ENCODE peak calls at places on chromosomes 11 and 22, in four cellular contexts. K is SK-N-SH, G is K562, N is GM12878. C is an unnamed sample.

GRCh38 chr11:2709429-2709828 is 9.6 kb upstream of the KCNQ1OT1 start:
- DNase-seq in K (no peak), G (no peak), N (no peak), C (no peak)

GRCh38 chr11:8652140-8652539 is 30.3 kb downstream of the TRIM66 start:
- DNase-seq in K (no peak), G (no peak), N (no peak), C (no peak)

GRCh38 chr11:112150517-112150916 is 13.4 kb downstream of the IL18 start:
- DNase-seq in K (no peak), G (no peak), N (no peak), C (no peak)

GRCh38 chr11:88307749-88308425 is 29.6 kb downstream of the CTSC start:
- DNase-seq in K (no peak), G (no peak), N (peak), C (no peak)

GRCh38 chr11:121297872-121298271 is 5.3 kb downstream of the SC5D start:
- DNase-seq in K (no peak), G (no peak), N (no peak), C (no peak)

GRCh38 chr11:125162743-125163142 is 1.8 kb upstream of the PKNOX2 start:
- DNase-seq in K (no peak), G (no peak), N (no peak), C (no peak)

GRCh38 chr11:75656044-75656726 is 12.7 kb downstream of the MAP6 start:
- DNase-seq in K (no peak), G (no peak), N (no peak), C (peak)

GRCh38 chr22:50014053-50014501 is 1.5 kb upstream of the IL17REL start:
- DNase-seq in K (peak), G (no peak), N (no peak), C (no peak)

GRCh38 chr11:110870816-110871522 is 158.7 kb upstream of the ARHGAP20 start:
- DNase-seq in K (no peak), G (no peak), N (no peak), C (no peak)

GRCh38 chr11:91997178-91997577 is 227.4 kb upstream of the FAT3 start:
- DNase-seq in K (no peak), G (no peak), N (no peak), C (no peak)

GRCh38 chr22:48567213-48567975 is 1260.3 kb downstream of the BRD1 start:
- DNase-seq in K (peak), G (no peak), N (no peak), C (no peak)

GRCh38 chr11:117885777-117886176 is 9.3 kb upstream of the FXYD6 start:
- DNase-seq in K (no peak), G (no peak), N (no peak), C (peak)

GRCh38 chr11:64268687-64269379 is 15.6 kb downstream of the BAD start:
- DNase-seq in K (peak), G (peak), N (no peak), C (peak)

GRCh38 chr11:130580372-130580771 is 131.9 kb downstream of the ADAMTS15 start:
- DNase-seq in K (no peak), G (no peak), N (no peak), C (no peak)

GRCh38 chr22:46421272-46421671 is 85.8 kb downstream of the TRMU start:
- DNase-seq in K (no peak), G (no peak), N (peak), C (no peak)

GRCh38 chr11:2427721-2428321 is 16.5 kb downstream of the TRPM5 start:
- DNase-seq in K (no peak), G (no peak), N (no peak), C (no peak)

GRCh38 chr11:60810583-60810982 is 25.4 kb downstream of the MS4A10 start:
- DNase-seq in K (no peak), G (no peak), N (no peak), C (no peak)

GRCh38 chr11:86302092-86302793 is at the start of gene HIKESHI:
- DNase-seq in K (peak), G (peak), N (peak), C (peak)

GRCh38 chr11:117442049-117442868 is 114.6 kb downstream of the CEP164 start:
- DNase-seq in K (no peak), G (no peak), N (no peak), C (no peak)

GRCh38 chr11:66857234-66857926 is 516 bp downstream of the LRFN4 start:
- DNase-seq in K (peak), G (peak), N (no peak), C (peak)

GRCh38 chr11:95140397-95141030 is 50.9 kb downstream of the ENDOD1 start:
- DNase-seq in K (no peak), G (peak), N (no peak), C (no peak)

GRCh38 chr11:27703453-27703852 is 3.2 kb upstream of the BDNF start:
- DNase-seq in K (no peak), G (no peak), N (no peak), C (no peak)

GRCh38 chr11:61138940-61139339 is 22.3 kb downstream of the VPS37C start:
- DNase-seq in K (no peak), G (no peak), N (no peak), C (no peak)

GRCh38 chr22:31556627-31557203 is 60.4 kb downstream of the SFI1 start:
- DNase-seq in K (peak), G (no peak), N (no peak), C (peak)

GRCh38 chr11:123719452-123719851 is 22.0 kb downstream of the ZNF202 start:
- DNase-seq in K (no peak), G (no peak), N (no peak), C (no peak)

GRCh38 chr22:39177791-39178190 is 25.3 kb upstream of the CBX7 start:
- DNase-seq in K (no peak), G (no peak), N (no peak), C (no peak)

GRCh38 chr11:115709297-115709696 is 205.1 kb upstream of the CADM1 start:
- DNase-seq in K (no peak), G (no peak), N (peak), C (no peak)

GRCh38 chr22:20001082-20001638 is 15.5 kb downstream of the ARVCF start:
- DNase-seq in K (no peak), G (no peak), N (no peak), C (no peak)

GRCh38 chr11:126459691-126460404 is 104.4 kb downstream of the ST3GAL4 start:
- DNase-seq in K (no peak), G (no peak), N (no peak), C (no peak)

GRCh38 chr11:115471367-115471766 is 32.8 kb downstream of the CADM1 start:
- DNase-seq in K (no peak), G (no peak), N (peak), C (peak)

GRCh38 chr22:21041937-21042336 is 3.8 kb upstream of the LRRC74B start:
- DNase-seq in K (no peak), G (no peak), N (no peak), C (no peak)

GRCh38 chr11:12761029-12761428 is 86.8 kb downstream of the TEAD1 start:
- DNase-seq in K (no peak), G (no peak), N (no peak), C (no peak)

GRCh38 chr11:66818231-66818955 is 24.8 kb upstream of the RCE1 start:
- DNase-seq in K (no peak), G (no peak), N (no peak), C (no peak)

GRCh38 chr22:39623603-39624500 is 53.3 kb downstream of the CACNA1I start:
- DNase-seq in K (no peak), G (no peak), N (no peak), C (no peak)

GRCh38 chr11:92852946-92853345 is 116.5 kb upstream of the MTNR1B start:
- DNase-seq in K (no peak), G (no peak), N (no peak), C (no peak)

GRCh38 chr11:125976156-125976555 is 30.3 kb downstream of the VSIG10L2 start:
- DNase-seq in K (no peak), G (no peak), N (no peak), C (no peak)

GRCh38 chr11:121082670-121083069 is 18.4 kb upstream of the TECTA start:
- DNase-seq in K (no peak), G (no peak), N (no peak), C (no peak)

GRCh38 chr11:3866836-3867208 is 11.4 kb downstream of the STIM1 start:
- DNase-seq in K (no peak), G (no peak), N (no peak), C (peak)

GRCh38 chr11:3867209-3868071 is 12.0 kb downstream of the STIM1 start:
- DNase-seq in K (peak), G (peak), N (peak), C (peak)

GRCh38 chr11:3861698-3862097 is 6.2 kb downstream of the STIM1 start:
- DNase-seq in K (no peak), G (no peak), N (no peak), C (no peak)

GRCh38 chr11:3866206-3866605 is 10.7 kb downstream of the STIM1 start:
- DNase-seq in K (no peak), G (no peak), N (no peak), C (peak)

DNA sequence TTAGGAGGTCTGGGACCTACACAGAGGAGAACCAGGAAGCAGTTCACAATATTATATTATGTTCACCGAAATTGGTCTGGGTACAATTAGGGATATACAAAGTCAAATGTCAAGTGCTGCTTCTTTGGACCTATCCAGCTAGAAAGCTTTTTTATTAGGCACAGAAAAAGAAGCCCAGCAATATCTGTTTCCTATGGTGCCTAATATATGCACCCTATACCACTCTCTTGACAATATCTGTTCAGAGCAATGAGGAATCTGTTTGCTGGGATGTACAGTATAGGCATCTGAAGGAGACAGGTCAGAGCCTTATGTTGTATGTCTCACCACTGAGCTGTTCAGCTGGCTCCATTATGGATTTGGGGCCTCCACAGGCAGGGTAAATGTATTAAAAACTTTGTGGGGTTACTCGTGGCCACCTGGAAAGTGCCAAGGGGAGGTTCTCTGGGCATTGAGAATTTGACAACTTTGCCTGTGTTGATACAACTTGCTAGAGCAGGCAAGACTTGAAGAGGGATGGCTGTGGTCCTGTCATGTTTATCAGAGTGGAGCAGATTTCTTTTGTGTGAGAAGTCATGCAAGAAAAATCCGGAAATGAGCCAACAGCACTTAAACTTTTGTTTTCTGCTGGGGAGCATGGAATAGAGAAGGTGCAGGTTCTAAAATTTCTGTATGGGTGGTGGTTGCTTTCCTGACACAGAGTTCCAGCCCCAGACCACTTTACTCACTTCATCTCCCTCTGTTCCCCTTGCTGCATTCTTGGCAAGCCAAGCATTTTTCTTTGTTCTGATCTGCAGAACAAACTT is 10.1 kb downstream of the STIM1 start:
- DNase-seq in K (no peak), G (no peak), N (no peak), C (no peak)
- TF ChIP-seq SMC3 in K (no peak), G (no peak), N (no peak), C (no peak)

GRCh38 chr22:25092119-25092518 is 107.5 kb upstream of the CRYBB3 start:
- DNase-seq in K (no peak), G (no peak), N (no peak), C (no peak)
- TF ChIP-seq MAX in K (no peak), G (no peak), N (no peak), C (no peak)

GRCh38 chr11:122676638-122677037 is 21.1 kb downstream of the UBASH3B start:
- DNase-seq in K (no peak), G (no peak), N (no peak), C (peak)
- TF ChIP-seq YY1 in K (no peak), G (no peak), N (no peak), C (no peak)

DNA sequence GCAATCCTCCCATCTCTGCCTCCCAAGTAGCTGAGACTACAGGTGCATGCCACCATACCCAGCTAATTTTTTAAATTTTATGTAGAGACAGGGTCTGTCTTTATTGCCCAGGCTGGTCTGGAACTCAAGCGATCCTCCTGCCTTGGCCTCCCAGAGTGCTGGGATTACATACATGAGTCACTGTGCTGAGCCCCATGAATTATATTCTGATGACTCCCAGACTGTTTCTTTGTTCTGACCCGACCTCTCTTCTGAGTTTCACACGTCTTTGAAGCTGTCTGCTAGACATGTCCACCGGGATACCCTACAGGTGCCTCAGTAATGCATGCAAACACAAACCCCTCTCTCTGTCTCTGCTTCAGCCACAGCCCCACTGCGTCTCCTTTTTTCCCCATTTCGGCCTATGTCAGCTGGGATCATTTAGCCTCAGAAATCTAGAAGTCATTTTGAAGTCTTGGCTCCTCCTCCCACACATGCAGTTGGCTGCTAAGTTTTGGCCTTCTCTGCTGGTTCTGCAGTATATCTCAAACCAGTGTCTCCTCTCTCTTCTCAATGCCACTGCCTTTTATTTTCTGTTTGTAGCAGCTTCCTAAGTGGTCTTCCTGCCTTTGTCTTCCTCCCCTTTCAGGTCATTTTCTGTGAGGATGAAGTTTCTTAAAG is 4.8 kb downstream of the VPS26B start:
- DNase-seq in K (no peak), G (no peak), N (no peak), C (no peak)
- TF ChIP-seq SMC3 in K (no peak), G (no peak), N (no peak), C (no peak)

GRCh38 chr11:72072348-72072747 is 8.0 kb downstream of the NUMA1 start:
- DNase-seq in K (no peak), G (no peak), N (no peak), C (peak)
- TF ChIP-seq MAX in K (peak), G (no peak), N (no peak), C (no peak)

GRCh38 chr11:41498726-41499125 is 39.3 kb upstream of the LRRC4C start:
- DNase-seq in K (peak), G (no peak), N (no peak), C (no peak)

GRCh38 chr11:41494716-41495115 is 35.3 kb upstream of the LRRC4C start:
- DNase-seq in K (no peak), G (no peak), N (no peak), C (no peak)

GRCh38 chr11:41499429-41499828 is 40.0 kb upstream of the LRRC4C start:
- DNase-seq in K (no peak), G (no peak), N (no peak), C (no peak)

GRCh38 chr11:41497974-41498373 is 38.5 kb upstream of the LRRC4C start:
- DNase-seq in K (no peak), G (no peak), N (no peak), C (no peak)
- TF ChIP-seq YY1 in K (no peak), G (no peak), N (no peak), C (no peak)

C was measured in HepG2.